ENCODE peak calls at places on chromosomes 11 and 22, in six cellular contexts. U is HCT116; R is activated T-cell treated with anti-CD3 and anti-CD28 coated beads, Interleukin-2, amount 50 U/mL, for 4 hours; H is putamen; G is erythroblast; O is effector CD4-positive, alpha-beta T cell. D is an unnamed sample.

GRCh38 chr11:34490304-34490703 is 23.3 kb downstream of the ELF5 start:
- DNase-seq in O (no peak), G (no peak), H (no peak), R (no peak), U (no peak), D (no peak)

GRCh38 chr11:6655020-6655789 is 404 bp downstream of the DCHS1 start:
- DNase-seq in H (peak), U (no peak), O (no peak), G (no peak), R (peak), D (no peak)

GRCh38 chr11:62116458-62116857 is 7.4 kb upstream of the INCENP start:
- DNase-seq in H (no peak), G (no peak), O (no peak), R (no peak), U (no peak), D (no peak)

GRCh38 chr22:19527861-19528417 is 3.7 kb upstream of the CLDN5 start:
- DNase-seq in R (no peak), U (no peak), G (no peak), H (no peak), O (no peak), D (no peak)

GRCh38 chr11:87405356-87405755 is 367.6 kb downstream of the TMEM135 start:
- DNase-seq in H (no peak), R (no peak), G (no peak), U (no peak), O (no peak), D (no peak)

GRCh38 chr22:49203091-49203862 is 624.4 kb downstream of the BRD1 start:
- DNase-seq in O (no peak), R (no peak), H (no peak), G (no peak), U (no peak), D (no peak)

GRCh38 chr11:61028135-61028729 is 56.8 kb downstream of the CD6 start:
- DNase-seq in H (peak), U (no peak), R (peak), G (no peak), O (peak), D (no peak)

GRCh38 chr22:39900306-39901227 is at the start of gene GRAP2:
- DNase-seq in O (peak), U (no peak), G (peak), R (peak), H (no peak), D (peak)

GRCh38 chr11:123357990-123358827 is 71.9 kb upstream of the GRAMD1B start:
- DNase-seq in G (no peak), O (no peak), R (peak), H (no peak), U (no peak), D (no peak)

D was measured in GM12864.